ENCODE peak calls at places on chromosomes 5 and 9, in ten cellular contexts. One of them, this sample, is unnamed.

GRCh38 chr9:127177221-127177620 is 54.8 kb upstream of the ANGPTL2 start:
- DNase-seq in WTC11: peak; percentile 7
- DNase-seq in sigmoid colon: peak; percentile 63
- DNase-seq in IMR-90: no peak
- DNase-seq in dorsolateral prefrontal cortex: no peak
- DNase-seq in tibial artery: no peak
- DNase-seq in fibroblast of mammary gland: no peak
- DNase-seq in chondrocyte: peak; percentile 59
- DNase-seq in foreskin fibroblast: no peak
- DNase-seq in suprapubic skin: peak; percentile 72
- DNase-seq in this sample: no peak

GRCh38 chr9:96376926-96377874 is 6.3 kb downstream of the SLC35D2 start:
- DNase-seq in dorsolateral prefrontal cortex: no peak
- DNase-seq in foreskin fibroblast: no peak
- DNase-seq in IMR-90: peak; percentile 38
- DNase-seq in sigmoid colon: peak; percentile 17
- DNase-seq in tibial artery: no peak
- DNase-seq in chondrocyte: no peak
- DNase-seq in suprapubic skin: no peak
- DNase-seq in WTC11: no peak
- DNase-seq in fibroblast of mammary gland: peak; percentile 19
- DNase-seq in this sample: no peak

GRCh38 chr9:93126825-93127368 is 7.2 kb downstream of the NINJ1 start:
- DNase-seq in chondrocyte: peak; percentile 54
- DNase-seq in WTC11: no peak
- DNase-seq in suprapubic skin: peak; percentile 76
- DNase-seq in tibial artery: peak; percentile 22
- DNase-seq in dorsolateral prefrontal cortex: no peak
- DNase-seq in sigmoid colon: peak; percentile 86
- DNase-seq in IMR-90: no peak
- DNase-seq in foreskin fibroblast: no peak
- DNase-seq in fibroblast of mammary gland: no peak
- DNase-seq in this sample: peak; percentile 44

GRCh38 chr9:121192959-121193645 is 8.6 kb downstream of the RAB14 start:
- DNase-seq in tibial artery: no peak
- DNase-seq in chondrocyte: no peak
- DNase-seq in foreskin fibroblast: no peak
- DNase-seq in sigmoid colon: no peak
- DNase-seq in suprapubic skin: no peak
- DNase-seq in IMR-90: peak; percentile 36
- DNase-seq in fibroblast of mammary gland: no peak
- DNase-seq in dorsolateral prefrontal cortex: no peak
- DNase-seq in WTC11: no peak
- DNase-seq in this sample: no peak

GRCh38 chr9:113808391-113809191 is 67.5 kb upstream of the ZNF618 start:
- DNase-seq in tibial artery: peak; percentile 64
- DNase-seq in dorsolateral prefrontal cortex: no peak
- DNase-seq in suprapubic skin: no peak
- DNase-seq in foreskin fibroblast: peak; percentile 84
- DNase-seq in WTC11: no peak
- DNase-seq in chondrocyte: no peak
- DNase-seq in IMR-90: peak; percentile 83
- DNase-seq in fibroblast of mammary gland: peak; percentile 92
- DNase-seq in sigmoid colon: no peak
- DNase-seq in this sample: no peak

GRCh38 chr5:168853972-168854371 is 274.8 kb upstream of the PANK3 start:
- DNase-seq in tibial artery: no peak
- DNase-seq in chondrocyte: no peak
- DNase-seq in suprapubic skin: no peak
- DNase-seq in IMR-90: no peak
- DNase-seq in fibroblast of mammary gland: no peak
- DNase-seq in dorsolateral prefrontal cortex: no peak
- DNase-seq in foreskin fibroblast: no peak
- DNase-seq in WTC11: no peak
- DNase-seq in sigmoid colon: no peak
- DNase-seq in this sample: no peak

GRCh38 chr5:33890633-33891032 is 1.2 kb downstream of the ADAMTS12 start:
- DNase-seq in sigmoid colon: no peak
- DNase-seq in tibial artery: no peak
- DNase-seq in fibroblast of mammary gland: peak; percentile 53
- DNase-seq in IMR-90: peak; percentile 51
- DNase-seq in chondrocyte: no peak
- DNase-seq in dorsolateral prefrontal cortex: no peak
- DNase-seq in foreskin fibroblast: peak; percentile 39
- DNase-seq in WTC11: peak; percentile 15
- DNase-seq in suprapubic skin: no peak
- DNase-seq in this sample: no peak

GRCh38 chr9:130463141-130463540 is 18.4 kb downstream of the ASS1 start:
- DNase-seq in fibroblast of mammary gland: no peak
- DNase-seq in WTC11: no peak
- DNase-seq in chondrocyte: no peak
- DNase-seq in dorsolateral prefrontal cortex: no peak
- DNase-seq in tibial artery: no peak
- DNase-seq in IMR-90: no peak
- DNase-seq in foreskin fibroblast: no peak
- DNase-seq in suprapubic skin: no peak
- DNase-seq in sigmoid colon: no peak
- DNase-seq in this sample: no peak

GRCh38 chr9:5455181-5455580 is 4.8 kb downstream of the CD274 start:
- DNase-seq in dorsolateral prefrontal cortex: no peak
- DNase-seq in sigmoid colon: no peak
- DNase-seq in chondrocyte: no peak
- DNase-seq in tibial artery: no peak
- DNase-seq in IMR-90: peak; percentile 83
- DNase-seq in fibroblast of mammary gland: peak; percentile 79
- DNase-seq in foreskin fibroblast: peak; percentile 49
- DNase-seq in suprapubic skin: no peak
- DNase-seq in WTC11: no peak
- DNase-seq in this sample: no peak

GRCh38 chr5:104541129-104541528 is 978.5 kb upstream of the NUDT12 start:
- DNase-seq in tibial artery: no peak
- DNase-seq in chondrocyte: no peak
- DNase-seq in foreskin fibroblast: no peak
- DNase-seq in IMR-90: no peak
- DNase-seq in WTC11: no peak
- DNase-seq in sigmoid colon: no peak
- DNase-seq in fibroblast of mammary gland: no peak
- DNase-seq in suprapubic skin: no peak
- DNase-seq in dorsolateral prefrontal cortex: no peak
- DNase-seq in this sample: no peak

GRCh38 chr5:25006734-25007133 is 362.0 kb upstream of the CDH10 start:
- DNase-seq in dorsolateral prefrontal cortex: no peak
- DNase-seq in chondrocyte: no peak
- DNase-seq in fibroblast of mammary gland: no peak
- DNase-seq in foreskin fibroblast: no peak
- DNase-seq in IMR-90: no peak
- DNase-seq in tibial artery: no peak
- DNase-seq in sigmoid colon: no peak
- DNase-seq in WTC11: no peak
- DNase-seq in suprapubic skin: no peak
- DNase-seq in this sample: no peak

GRCh38 chr5:22908129-22908528 is 55.0 kb upstream of the CDH12 start:
- DNase-seq in dorsolateral prefrontal cortex: no peak
- DNase-seq in fibroblast of mammary gland: peak; percentile 45
- DNase-seq in WTC11: no peak
- DNase-seq in suprapubic skin: no peak
- DNase-seq in chondrocyte: no peak
- DNase-seq in IMR-90: peak; percentile 4
- DNase-seq in foreskin fibroblast: peak; percentile 27
- DNase-seq in tibial artery: no peak
- DNase-seq in sigmoid colon: no peak
- DNase-seq in this sample: no peak

GRCh38 chr5:83069406-83069805 is 7.8 kb downstream of the TMEM167A start:
- DNase-seq in fibroblast of mammary gland: peak; percentile 16
- DNase-seq in chondrocyte: no peak
- DNase-seq in WTC11: no peak
- DNase-seq in dorsolateral prefrontal cortex: no peak
- DNase-seq in suprapubic skin: no peak
- DNase-seq in IMR-90: peak; percentile 40
- DNase-seq in foreskin fibroblast: no peak
- DNase-seq in tibial artery: no peak
- DNase-seq in sigmoid colon: no peak
- DNase-seq in this sample: no peak

GRCh38 chr5:133906303-133906702 is 62.1 kb downstream of the C5orf15 start:
- DNase-seq in dorsolateral prefrontal cortex: no peak
- DNase-seq in suprapubic skin: no peak
- DNase-seq in fibroblast of mammary gland: no peak
- DNase-seq in sigmoid colon: no peak
- DNase-seq in chondrocyte: no peak
- DNase-seq in WTC11: no peak
- DNase-seq in IMR-90: no peak
- DNase-seq in foreskin fibroblast: no peak
- DNase-seq in tibial artery: no peak
- DNase-seq in this sample: no peak
- TF ChIP-seq CTCF in dorsolateral prefrontal cortex: no peak
- TF ChIP-seq CTCF in suprapubic skin: no peak
- TF ChIP-seq CTCF in fibroblast of mammary gland: no peak
- TF ChIP-seq CTCF in sigmoid colon: no peak
- TF ChIP-seq CTCF in chondrocyte: no peak
- TF ChIP-seq CTCF in WTC11: no peak
- TF ChIP-seq CTCF in IMR-90: peak; percentile 11
- TF ChIP-seq CTCF in foreskin fibroblast: no peak
- TF ChIP-seq CTCF in tibial artery: no peak
- TF ChIP-seq CTCF in this sample: no peak

GRCh38 chr5:135950611-135951010 is 4.2 kb downstream of the LECT2 start:
- DNase-seq in fibroblast of mammary gland: peak; percentile 21
- DNase-seq in foreskin fibroblast: peak; percentile 56
- DNase-seq in dorsolateral prefrontal cortex: no peak
- DNase-seq in WTC11: no peak
- DNase-seq in sigmoid colon: no peak
- DNase-seq in chondrocyte: no peak
- DNase-seq in tibial artery: no peak
- DNase-seq in suprapubic skin: no peak
- DNase-seq in IMR-90: peak; percentile 75
- DNase-seq in this sample: no peak

GRCh38 chr5:135944564-135944963 is 10.2 kb downstream of the LECT2 start:
- DNase-seq in WTC11: no peak
- DNase-seq in dorsolateral prefrontal cortex: no peak
- DNase-seq in fibroblast of mammary gland: no peak
- DNase-seq in IMR-90: no peak
- DNase-seq in foreskin fibroblast: no peak
- DNase-seq in chondrocyte: no peak
- DNase-seq in sigmoid colon: no peak
- DNase-seq in tibial artery: no peak
- DNase-seq in suprapubic skin: no peak
- DNase-seq in this sample: no peak

GRCh38 chr5:135944967-135945560 is 9.7 kb downstream of the LECT2 start:
- DNase-seq in suprapubic skin: no peak
- DNase-seq in sigmoid colon: peak; percentile 76
- DNase-seq in foreskin fibroblast: peak; percentile 56
- DNase-seq in fibroblast of mammary gland: peak; percentile 90
- DNase-seq in chondrocyte: no peak
- DNase-seq in dorsolateral prefrontal cortex: no peak
- DNase-seq in IMR-90: peak; percentile 89
- DNase-seq in WTC11: peak; percentile 37
- DNase-seq in tibial artery: peak; percentile 65
- DNase-seq in this sample: no peak
- TF ChIP-seq CTCF in suprapubic skin: peak; percentile 54
- TF ChIP-seq CTCF in sigmoid colon: peak; percentile 81
- TF ChIP-seq CTCF in foreskin fibroblast: peak; percentile 67
- TF ChIP-seq CTCF in fibroblast of mammary gland: peak; percentile 83
- TF ChIP-seq CTCF in chondrocyte: peak; percentile 96
- TF ChIP-seq CTCF in dorsolateral prefrontal cortex: peak; percentile 94
- TF ChIP-seq CTCF in IMR-90: peak; percentile 87
- TF ChIP-seq CTCF in WTC11: peak; percentile 74
- TF ChIP-seq CTCF in tibial artery: peak; percentile 73
- TF ChIP-seq CTCF in this sample: peak; percentile 81

DNA sequence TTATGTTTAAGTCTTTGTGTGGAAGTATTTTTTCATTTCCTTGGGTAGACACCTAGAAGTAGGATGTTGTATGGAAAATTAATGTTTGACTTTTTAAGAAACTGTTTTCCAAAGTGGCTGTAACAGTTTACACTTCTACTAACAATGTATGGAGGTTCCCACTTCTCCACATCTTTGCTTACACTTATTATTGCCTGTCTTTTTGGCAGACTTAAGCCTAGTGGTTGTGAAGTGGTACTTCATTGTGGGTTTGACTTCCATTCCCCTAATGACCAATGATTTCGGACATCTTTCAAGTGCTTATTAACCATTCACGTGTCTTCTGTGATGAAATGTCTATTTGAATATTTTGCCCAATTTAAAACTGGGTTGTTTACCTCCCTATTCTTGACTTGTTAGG is 91.5 kb upstream of the CDKN2B start:
- DNase-seq in fibroblast of mammary gland: no peak
- DNase-seq in chondrocyte: no peak
- DNase-seq in dorsolateral prefrontal cortex: no peak
- DNase-seq in sigmoid colon: no peak
- DNase-seq in suprapubic skin: no peak
- DNase-seq in tibial artery: no peak
- DNase-seq in IMR-90: no peak
- DNase-seq in WTC11: no peak
- DNase-seq in foreskin fibroblast: no peak
- DNase-seq in this sample: no peak
- TF ChIP-seq CTCF in fibroblast of mammary gland: peak; percentile 30
- TF ChIP-seq CTCF in chondrocyte: peak; percentile 28
- TF ChIP-seq CTCF in dorsolateral prefrontal cortex: no peak
- TF ChIP-seq CTCF in sigmoid colon: no peak
- TF ChIP-seq CTCF in suprapubic skin: no peak
- TF ChIP-seq CTCF in tibial artery: no peak
- TF ChIP-seq CTCF in IMR-90: peak; percentile 14
- TF ChIP-seq CTCF in WTC11: peak; percentile 51
- TF ChIP-seq CTCF in foreskin fibroblast: no peak
- TF ChIP-seq CTCF in this sample: peak; percentile 28

GRCh38 chr9:118522093-118523028 is 818.2 kb downstream of the TLR4 start:
- DNase-seq in WTC11: peak; percentile 76
- DNase-seq in tibial artery: no peak
- DNase-seq in foreskin fibroblast: peak; percentile 4
- DNase-seq in sigmoid colon: no peak
- DNase-seq in chondrocyte: no peak
- DNase-seq in suprapubic skin: no peak
- DNase-seq in dorsolateral prefrontal cortex: no peak
- DNase-seq in IMR-90: no peak
- DNase-seq in fibroblast of mammary gland: peak; percentile 62
- DNase-seq in this sample: no peak
- TF ChIP-seq CTCF in WTC11: peak; percentile 61
- TF ChIP-seq CTCF in tibial artery: peak; percentile 60
- TF ChIP-seq CTCF in foreskin fibroblast: peak; percentile 51
- TF ChIP-seq CTCF in sigmoid colon: peak; percentile 30
- TF ChIP-seq CTCF in chondrocyte: peak; percentile 90
- TF ChIP-seq CTCF in suprapubic skin: peak; percentile 39
- TF ChIP-seq CTCF in dorsolateral prefrontal cortex: peak; percentile 65
- TF ChIP-seq CTCF in IMR-90: peak; percentile 18
- TF ChIP-seq CTCF in fibroblast of mammary gland: peak; percentile 76
- TF ChIP-seq CTCF in this sample: peak; percentile 51